ENCODE peak calls at places on chromosomes 6 and 20, in ten cellular contexts. S is Panc1, A is transverse colon, Z is HCT116, T is vagina, W is sigmoid colon, U is suprapubic skin, Y is breast epithelium, V is stomach, K is spleen. N is an unnamed sample.

GRCh38 chr6:41462980-41463930 is 82.9 kb upstream of the FOXP4 start:
- DNase-seq in S (peak; percentile 12), A (peak; percentile 64), Z (peak; percentile 27), T (no peak), W (peak; percentile 83), U (no peak), Y (peak; percentile 71), V (peak; percentile 85), K (no peak), N (no peak)

GRCh38 chr6:50899306-50899840 is 80.7 kb downstream of the TFAP2B start:
- DNase-seq in S (no peak), A (no peak), Z (no peak), T (no peak), W (no peak), U (no peak), Y (no peak), V (no peak), K (no peak), N (no peak)

GRCh38 chr6:139655783-139656705 is 281.6 kb upstream of the CITED2 start:
- DNase-seq in S (no peak), A (peak; percentile 87), Z (peak; percentile 23), T (no peak), W (no peak), U (no peak), Y (no peak), V (peak; percentile 71), K (no peak), N (no peak)

GRCh38 chr6:79010422-79010821 is 67.6 kb downstream of the PHIP start:
- DNase-seq in S (no peak), A (no peak), Z (no peak), T (no peak), W (no peak), U (no peak), Y (no peak), V (no peak), K (no peak), N (no peak)

GRCh38 chr20:36676701-36677421 is 30.9 kb upstream of the SLA2 start:
- DNase-seq in S (no peak), A (no peak), Z (peak; percentile 4), T (no peak), W (no peak), U (no peak), Y (no peak), V (no peak), K (no peak), N (no peak)

GRCh38 chr20:62362991-62363919 is 3.9 kb downstream of the LAMA5 start:
- DNase-seq in S (no peak), A (peak; percentile 27), Z (no peak), T (no peak), W (peak; percentile 90), U (peak; percentile 60), Y (no peak), V (no peak), K (no peak), N (no peak)

GRCh38 chr6:82365011-82365751 is 1.6 kb downstream of the TPBG start:
- DNase-seq in S (no peak), A (peak; percentile 16), Z (peak; percentile 24), T (no peak), W (no peak), U (no peak), Y (no peak), V (peak; percentile 42), K (peak; percentile 74), N (no peak)

GRCh38 chr6:130009148-130009547 is 9.2 kb upstream of the L3MBTL3 start:
- DNase-seq in S (no peak), A (no peak), Z (no peak), T (no peak), W (no peak), U (no peak), Y (no peak), V (no peak), K (no peak), N (no peak)

GRCh38 chr20:9480066-9480465 is 34.3 kb upstream of the LAMP5 start:
- DNase-seq in S (no peak), A (no peak), Z (no peak), T (no peak), W (no peak), U (no peak), Y (no peak), V (no peak), K (no peak), N (peak; percentile 22)

GRCh38 chr20:9483131-9483530 is 31.3 kb upstream of the LAMP5 start:
- DNase-seq in S (no peak), A (no peak), Z (no peak), T (no peak), W (no peak), U (no peak), Y (no peak), V (no peak), K (no peak), N (no peak)

GRCh38 chr20:9478801-9479200 is 35.6 kb upstream of the LAMP5 start:
- DNase-seq in S (no peak), A (no peak), Z (no peak), T (no peak), W (no peak), U (no peak), Y (no peak), V (no peak), K (no peak), N (no peak)

GRCh38 chr20:9485614-9486325 is 28.6 kb upstream of the LAMP5 start:
- DNase-seq in S (no peak), A (no peak), Z (no peak), T (no peak), W (no peak), U (no peak), Y (no peak), V (no peak), K (no peak), N (no peak)

DNA sequence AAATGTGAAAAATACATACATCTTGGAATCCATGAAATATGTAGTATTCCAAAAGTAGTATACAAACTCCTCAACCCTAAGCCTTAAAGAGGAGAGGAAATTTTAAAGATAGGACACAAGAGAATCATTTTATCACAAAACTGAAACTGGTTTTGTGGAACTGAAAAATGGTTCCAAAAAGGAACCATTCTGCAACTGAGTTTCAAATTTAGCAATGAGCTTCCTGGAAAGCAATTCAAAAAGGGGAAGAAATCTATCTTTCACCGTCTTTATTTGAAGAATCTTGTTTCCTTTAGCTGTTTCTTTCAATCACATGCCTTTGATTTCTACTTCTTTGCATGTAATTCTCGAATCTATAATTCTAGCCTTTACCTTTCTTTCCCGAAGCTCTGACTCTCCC is 32.2 kb upstream of the LAMP5 start:
- DNase-seq in S (no peak), A (no peak), Z (no peak), T (no peak), W (no peak), U (no peak), Y (no peak), V (no peak), K (no peak), N (no peak)
- TF ChIP-seq POLR2AphosphoS5 in S (no peak), A (no peak), Z (no peak), T (no peak), W (no peak), U (no peak), Y (no peak), V (no peak), K (no peak), N (no peak)

GRCh38 chr6:67887747-67888545 is 747.1 kb upstream of the ADGRB3 start:
- DNase-seq in S (no peak), A (no peak), Z (no peak), T (no peak), W (no peak), U (no peak), Y (no peak), V (no peak), K (no peak), N (no peak)

GRCh38 chr6:67887419-67887746 is 747.7 kb upstream of the ADGRB3 start:
- DNase-seq in S (no peak), A (no peak), Z (no peak), T (no peak), W (no peak), U (no peak), Y (no peak), V (no peak), K (no peak), N (no peak)

GRCh38 chr6:67888886-67889681 is 746.0 kb upstream of the ADGRB3 start:
- DNase-seq in S (no peak), A (no peak), Z (no peak), T (no peak), W (no peak), U (no peak), Y (no peak), V (no peak), K (no peak), N (no peak)

GRCh38 chr6:67889682-67889995 is 745.4 kb upstream of the ADGRB3 start:
- DNase-seq in S (no peak), A (no peak), Z (no peak), T (no peak), W (no peak), U (no peak), Y (no peak), V (no peak), K (no peak), N (no peak)

GRCh38 chr6:67888546-67888885 is 746.6 kb upstream of the ADGRB3 start:
- DNase-seq in S (no peak), A (no peak), Z (no peak), T (no peak), W (no peak), U (no peak), Y (no peak), V (no peak), K (no peak), N (no peak)
- H3K9me3 ChIP-seq in S (no peaks in the 10 kb centered on the region), A (peaks cover 3% of the 10 kb centered on the region), Z (peaks cover 5% of the 10 kb centered on the region), T (no peaks in the 10 kb centered on the region), W (peaks cover 14% of the 10 kb centered on the region), U (no peaks in the 10 kb centered on the region), Y (peaks cover 9% of the 10 kb centered on the region), V (no peaks in the 10 kb centered on the region), K (peaks cover 40% of the 10 kb centered on the region), N (no peaks in the 10 kb centered on the region)

GRCh38 chr6:111483736-111484654 is 977 bp upstream of the REV3L start:
- DNase-seq in S (peak; percentile 83), A (peak; percentile 92), Z (peak; percentile 72), T (peak; percentile 99), W (peak; percentile 99), U (peak; percentile 96), Y (peak; percentile 93), V (peak; percentile 92), K (peak; percentile 97), N (peak; percentile 53)
- TF ChIP-seq POLR2AphosphoS5 in S (peak; percentile 97), A (peak; percentile 71), Z (peak; percentile 87), T (peak; percentile 94), W (peak; percentile 80), U (peak; percentile 76), Y (peak; percentile 82), V (peak; percentile 89), K (peak; percentile 90), N (peak; percentile 84)

GRCh38 chr20:11734431-11734830 is 183.3 kb upstream of the BTBD3 start:
- DNase-seq in S (no peak), A (no peak), Z (no peak), T (no peak), W (no peak), U (no peak), Y (no peak), V (no peak), K (no peak), N (no peak)

GRCh38 chr20:11726021-11726420 is 191.7 kb upstream of the BTBD3 start:
- DNase-seq in S (no peak), A (no peak), Z (no peak), T (no peak), W (no peak), U (no peak), Y (no peak), V (no peak), K (no peak), N (no peak)

GRCh38 chr20:11724112-11724511 is 193.6 kb upstream of the BTBD3 start:
- DNase-seq in S (no peak), A (no peak), Z (no peak), T (no peak), W (no peak), U (no peak), Y (no peak), V (no peak), K (no peak), N (no peak)

DNA sequence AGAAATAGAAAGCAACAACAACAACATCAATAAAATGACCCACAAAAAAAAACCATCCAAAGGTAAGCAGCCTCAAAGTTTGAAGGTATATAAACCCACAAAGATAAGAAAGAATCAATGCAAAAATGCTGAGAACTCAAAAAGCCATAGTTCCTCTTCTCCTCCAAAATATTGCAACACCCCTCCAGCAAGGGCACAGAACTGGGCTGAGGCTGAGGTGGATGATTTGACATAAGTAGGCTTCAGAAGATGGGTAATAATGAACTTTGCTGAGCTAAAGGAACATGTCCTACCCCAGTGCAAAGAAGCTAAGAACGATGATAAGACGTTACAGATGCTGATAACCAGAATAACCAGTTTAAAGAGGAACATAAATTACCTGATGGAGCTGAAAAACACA is 188.8 kb upstream of the BTBD3 start:
- DNase-seq in S (no peak), A (no peak), Z (no peak), T (no peak), W (no peak), U (no peak), Y (no peak), V (no peak), K (no peak), N (no peak)
- H3K9me3 ChIP-seq in S (no peaks in the 10 kb centered on the region), A (no peaks in the 10 kb centered on the region), Z (no peaks in the 10 kb centered on the region), T (no peaks in the 10 kb centered on the region), W (no peaks in the 10 kb centered on the region), U (peaks cover 9% of the 10 kb centered on the region), Y (no peaks in the 10 kb centered on the region), V (no peaks in the 10 kb centered on the region), K (peaks cover 13% of the 10 kb centered on the region), N (no peaks in the 10 kb centered on the region)